ENCODE peak calls at places on chromosome 16, in five cellular contexts. Q is HCEC 1CT, R is type B pancreatic cell, G is Right ventricle myocardium superior, L is GM04503. F is an unnamed sample.

GRCh38 chr16:87492241-87492635 is 586 bp downstream of the ZCCHC14 start:
- DNase-seq in Q (no peak), R (no peak), G (no peak), L (no peak), F (no peak)

GRCh38 chr16:82456683-82457082 is 170.1 kb upstream of the CDH13 start:
- DNase-seq in Q (peak), R (no peak), G (peak), L (peak), F (peak)

GRCh38 chr16:53945996-53946395 is 242.0 kb downstream of the FTO start:
- DNase-seq in Q (peak), R (no peak), G (no peak), L (peak), F (no peak)

GRCh38 chr16:25126820-25127232 is 15.3 kb downstream of the LCMT1 start:
- DNase-seq in Q (peak), R (no peak), G (no peak), L (peak), F (no peak)

GRCh38 chr16:25014500-25015147 is 545 bp downstream of the ARHGAP17 start:
- DNase-seq in Q (peak), R (peak), G (peak), L (no peak), F (peak)

GRCh38 chr16:86217001-86217890 is 293.1 kb upstream of the FOXF1 start:
- DNase-seq in Q (no peak), R (no peak), G (no peak), L (no peak), F (no peak)

GRCh38 chr16:31131841-31132271 is 3.7 kb downstream of the PRSS8 start:
- DNase-seq in Q (no peak), R (no peak), G (no peak), L (no peak), F (no peak)

GRCh38 chr16:85613609-85614337 is 651 bp downstream of the GSE1 start:
- DNase-seq in Q (no peak), R (no peak), G (peak), L (no peak), F (no peak)

GRCh38 chr16:6684076-6684673 is 648.5 kb upstream of the RBFOX1 start:
- DNase-seq in Q (no peak), R (no peak), G (no peak), L (no peak), F (no peak)

GRCh38 chr16:51431517-51432241 is 280.6 kb upstream of the SALL1 start:
- DNase-seq in Q (peak), R (no peak), G (no peak), L (peak), F (peak)

GRCh38 chr16:80437707-80438106 is 103.1 kb upstream of the DYNLRB2 start:
- DNase-seq in Q (no peak), R (no peak), G (no peak), L (no peak), F (no peak)

GRCh38 chr16:53814791-53815190 is 110.8 kb downstream of the FTO start:
- DNase-seq in Q (no peak), R (no peak), G (no peak), L (no peak), F (no peak)

GRCh38 chr16:81767987-81768592 is 11.0 kb upstream of the PLCG2 start:
- DNase-seq in Q (no peak), R (no peak), G (no peak), L (no peak), F (no peak)

GRCh38 chr16:66446737-66447136 is 19.6 kb downstream of the BEAN1 start:
- DNase-seq in Q (no peak), R (no peak), G (no peak), L (no peak), F (no peak)

GRCh38 chr16:2527784-2528100 is 3.5 kb downstream of the CEMP1 start:
- DNase-seq in Q (no peak), R (no peak), G (peak), L (no peak), F (no peak)

GRCh38 chr16:3948378-3948995 is 68.0 kb upstream of the CREBBP start:
- DNase-seq in Q (no peak), R (no peak), G (no peak), L (no peak), F (no peak)

GRCh38 chr16:89048087-89048729 is 45.4 kb upstream of the ACSF3 start:
- DNase-seq in Q (no peak), R (no peak), G (peak), L (no peak), F (no peak)

GRCh38 chr16:66274335-66275110 is 92.0 kb upstream of the CDH5 start:
- DNase-seq in Q (peak), R (peak), G (no peak), L (no peak), F (peak)

GRCh38 chr16:17773698-17774101 is 302.9 kb upstream of the XYLT1 start:
- DNase-seq in Q (no peak), R (no peak), G (no peak), L (no peak), F (no peak)